ENCODE peak calls at places on chromosome 6, in six cellular contexts. One of them, this sample, is unnamed.

GRCh38 chr6:98324406-98324930 is 509.9 kb upstream of the POU3F2 start:
- DNase-seq in HepG2: no peak
- DNase-seq in HCT116: no peak
- DNase-seq in H1: no peak
- DNase-seq in K562: no peak
- DNase-seq in GM12878: no peak
- DNase-seq in this sample: no peak

GRCh38 chr6:105178110-105178509 is 1.7 kb downstream of the POPDC3 start:
- DNase-seq in HepG2: no peak
- DNase-seq in HCT116: no peak
- DNase-seq in H1: no peak
- DNase-seq in K562: no peak
- DNase-seq in GM12878: no peak
- DNase-seq in this sample: no peak

GRCh38 chr6:83138118-83138722 is 54.8 kb downstream of the PGM3 start:
- DNase-seq in HepG2: no peak
- DNase-seq in HCT116: no peak
- DNase-seq in H1: no peak
- DNase-seq in K562: no peak
- DNase-seq in GM12878: no peak
- DNase-seq in this sample: no peak

GRCh38 chr6:30150671-30151395 is 10.2 kb downstream of the TRIM10 start:
- DNase-seq in HepG2: no peak
- DNase-seq in HCT116: no peak
- DNase-seq in H1: no peak
- DNase-seq in K562: no peak
- DNase-seq in GM12878: no peak
- DNase-seq in this sample: no peak

GRCh38 chr6:70982747-70983146 is 25.9 kb upstream of the B3GAT2 start:
- DNase-seq in HepG2: no peak
- DNase-seq in HCT116: no peak
- DNase-seq in H1: no peak
- DNase-seq in K562: no peak
- DNase-seq in GM12878: no peak
- DNase-seq in this sample: no peak

GRCh38 chr6:455835-456234 is 64.3 kb downstream of the IRF4 start:
- DNase-seq in HepG2: no peak
- DNase-seq in HCT116: no peak
- DNase-seq in H1: peak
- DNase-seq in K562: no peak
- DNase-seq in GM12878: no peak
- DNase-seq in this sample: no peak

GRCh38 chr6:53107091-53107490 is 41.5 kb downstream of the GCM1 start:
- DNase-seq in HepG2: no peak
- DNase-seq in HCT116: no peak
- DNase-seq in H1: no peak
- DNase-seq in K562: no peak
- DNase-seq in GM12878: no peak
- DNase-seq in this sample: no peak

GRCh38 chr6:71410164-71410566 is 121.6 kb downstream of the OGFRL1 start:
- DNase-seq in HepG2: no peak
- DNase-seq in HCT116: no peak
- DNase-seq in H1: no peak
- DNase-seq in K562: no peak
- DNase-seq in GM12878: peak
- DNase-seq in this sample: no peak

GRCh38 chr6:39770476-39770875 is 21.7 kb upstream of the DAAM2 start:
- DNase-seq in HepG2: no peak
- DNase-seq in HCT116: no peak
- DNase-seq in H1: no peak
- DNase-seq in K562: no peak
- DNase-seq in GM12878: no peak
- DNase-seq in this sample: no peak

GRCh38 chr6:144415014-144415413 is 129.9 kb downstream of the UTRN start:
- DNase-seq in HepG2: peak
- DNase-seq in HCT116: no peak
- DNase-seq in H1: no peak
- DNase-seq in K562: no peak
- DNase-seq in GM12878: no peak
- DNase-seq in this sample: peak

GRCh38 chr6:63441266-63441956 is 121.6 kb upstream of the LGSN start:
- DNase-seq in HepG2: no peak
- DNase-seq in HCT116: no peak
- DNase-seq in H1: peak
- DNase-seq in K562: peak
- DNase-seq in GM12878: no peak
- DNase-seq in this sample: no peak

GRCh38 chr6:115001726-115002436 is 659.1 kb upstream of the HS3ST5 start:
- DNase-seq in HepG2: peak
- DNase-seq in HCT116: no peak
- DNase-seq in H1: no peak
- DNase-seq in K562: no peak
- DNase-seq in GM12878: no peak
- DNase-seq in this sample: no peak

GRCh38 chr6:166105341-166106075 is 62.1 kb downstream of the TBXT start:
- DNase-seq in HepG2: no peak
- DNase-seq in HCT116: no peak
- DNase-seq in H1: no peak
- DNase-seq in K562: no peak
- DNase-seq in GM12878: no peak
- DNase-seq in this sample: no peak

GRCh38 chr6:142702501-142703460 is 242.2 kb downstream of the HIVEP2 start:
- DNase-seq in HepG2: no peak
- DNase-seq in HCT116: no peak
- DNase-seq in H1: no peak
- DNase-seq in K562: peak
- DNase-seq in GM12878: no peak
- DNase-seq in this sample: peak

GRCh38 chr6:143948208-143948607 is 59.9 kb downstream of the PLAGL1 start:
- DNase-seq in HepG2: no peak
- DNase-seq in HCT116: no peak
- DNase-seq in H1: no peak
- DNase-seq in K562: no peak
- DNase-seq in GM12878: no peak
- DNase-seq in this sample: no peak

GRCh38 chr6:95530176-95530799 is 47.0 kb upstream of the MANEA start:
- DNase-seq in HepG2: no peak
- DNase-seq in HCT116: no peak
- DNase-seq in H1: no peak
- DNase-seq in K562: no peak
- DNase-seq in GM12878: no peak
- DNase-seq in this sample: no peak

GRCh38 chr6:142834853-142835252 is 110.1 kb downstream of the HIVEP2 start:
- DNase-seq in HepG2: no peak
- DNase-seq in HCT116: no peak
- DNase-seq in H1: no peak
- DNase-seq in K562: no peak
- DNase-seq in GM12878: no peak
- DNase-seq in this sample: no peak

GRCh38 chr6:116159782-116160524 is 34.0 kb upstream of the COL10A1 start:
- DNase-seq in HepG2: no peak
- DNase-seq in HCT116: no peak
- DNase-seq in H1: no peak
- DNase-seq in K562: no peak
- DNase-seq in GM12878: no peak
- DNase-seq in this sample: no peak

GRCh38 chr6:116154887-116155286 is 29.0 kb upstream of the COL10A1 start:
- DNase-seq in HepG2: no peak
- DNase-seq in HCT116: no peak
- DNase-seq in H1: no peak
- DNase-seq in K562: no peak
- DNase-seq in GM12878: no peak
- DNase-seq in this sample: no peak

GRCh38 chr6:116156405-116157326 is 30.7 kb upstream of the COL10A1 start:
- DNase-seq in HepG2: no peak
- DNase-seq in HCT116: no peak
- DNase-seq in H1: no peak
- DNase-seq in K562: peak
- DNase-seq in GM12878: no peak
- DNase-seq in this sample: no peak

GRCh38 chr6:116158641-116159040 is 32.7 kb upstream of the COL10A1 start:
- DNase-seq in HepG2: no peak
- DNase-seq in HCT116: no peak
- DNase-seq in H1: no peak
- DNase-seq in K562: no peak
- DNase-seq in GM12878: no peak
- DNase-seq in this sample: no peak

DNA sequence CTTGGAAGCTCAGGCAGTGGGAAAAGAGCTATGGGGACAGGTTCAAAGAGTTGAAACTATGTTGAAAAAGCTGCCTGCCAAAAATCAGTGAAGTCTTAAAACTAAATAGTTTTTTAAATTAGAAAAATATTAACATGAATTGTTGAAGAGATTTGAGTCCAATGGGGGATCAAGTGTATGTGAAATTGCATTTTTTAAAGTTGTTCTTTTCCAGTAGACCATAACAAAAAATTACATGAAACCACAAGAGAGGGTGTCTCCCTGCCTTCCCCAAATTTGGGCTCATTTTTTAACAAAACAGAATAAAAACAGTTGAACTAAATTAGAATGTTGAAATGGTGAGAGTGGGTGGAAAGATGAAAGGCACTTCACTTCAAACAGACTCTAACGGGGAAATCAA is 31.5 kb upstream of the COL10A1 start:
- DNase-seq in HepG2: no peak
- DNase-seq in HCT116: no peak
- DNase-seq in H1: no peak
- DNase-seq in K562: no peak
- DNase-seq in GM12878: no peak
- DNase-seq in this sample: no peak
- TF ChIP-seq POLR2A in HepG2: no peak
- TF ChIP-seq POLR2A in HCT116: no peak
- TF ChIP-seq POLR2A in H1: no peak
- TF ChIP-seq POLR2A in K562: no peak
- TF ChIP-seq POLR2A in GM12878: no peak
- TF ChIP-seq POLR2A in this sample: no peak

DNA sequence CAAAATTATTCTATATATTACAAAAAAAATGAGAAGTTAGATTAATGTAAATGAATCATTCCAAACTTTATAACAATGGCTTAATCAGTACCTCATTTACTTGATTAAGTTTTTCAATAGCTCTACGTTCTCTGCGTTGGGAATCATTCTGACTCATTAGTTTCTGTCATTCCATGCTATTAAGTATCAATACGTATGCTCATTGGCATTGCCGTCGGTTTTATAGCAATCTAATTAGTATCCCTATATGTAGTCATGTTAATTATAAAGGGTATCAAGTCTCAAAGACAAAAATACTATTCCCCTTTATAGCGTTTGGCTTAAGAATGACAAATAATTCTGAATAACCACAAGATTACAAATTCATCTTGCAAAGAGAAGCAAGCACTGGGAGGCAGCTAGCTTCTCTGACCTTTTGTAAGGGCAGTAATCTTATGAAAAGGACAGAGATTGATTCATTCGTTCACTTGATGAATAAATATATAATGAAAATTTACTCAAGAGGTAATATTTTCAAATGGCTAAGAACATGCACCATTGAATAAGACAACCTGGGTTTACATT is 41.8 kb downstream of the OLIG3 start:
- DNase-seq in HepG2: no peak
- DNase-seq in HCT116: no peak
- DNase-seq in H1: no peak
- DNase-seq in K562: no peak
- DNase-seq in GM12878: no peak
- DNase-seq in this sample: no peak
- TF ChIP-seq EZH2 in HepG2: no peak
- TF ChIP-seq EZH2 in HCT116: no peak
- TF ChIP-seq EZH2 in H1: no peak
- TF ChIP-seq EZH2 in K562: no peak
- TF ChIP-seq EZH2 in GM12878: no peak
- TF ChIP-seq EZH2 in this sample: no peak

GRCh38 chr6:138546733-138547185 is 47.5 kb upstream of the NHSL1 start:
- DNase-seq in HepG2: peak
- DNase-seq in HCT116: no peak
- DNase-seq in H1: no peak
- DNase-seq in K562: no peak
- DNase-seq in GM12878: no peak
- DNase-seq in this sample: peak
- TF ChIP-seq POLR2A in HepG2: peak
- TF ChIP-seq POLR2A in HCT116: no peak
- TF ChIP-seq POLR2A in H1: no peak
- TF ChIP-seq POLR2A in K562: no peak
- TF ChIP-seq POLR2A in GM12878: no peak
- TF ChIP-seq POLR2A in this sample: peak

DNA sequence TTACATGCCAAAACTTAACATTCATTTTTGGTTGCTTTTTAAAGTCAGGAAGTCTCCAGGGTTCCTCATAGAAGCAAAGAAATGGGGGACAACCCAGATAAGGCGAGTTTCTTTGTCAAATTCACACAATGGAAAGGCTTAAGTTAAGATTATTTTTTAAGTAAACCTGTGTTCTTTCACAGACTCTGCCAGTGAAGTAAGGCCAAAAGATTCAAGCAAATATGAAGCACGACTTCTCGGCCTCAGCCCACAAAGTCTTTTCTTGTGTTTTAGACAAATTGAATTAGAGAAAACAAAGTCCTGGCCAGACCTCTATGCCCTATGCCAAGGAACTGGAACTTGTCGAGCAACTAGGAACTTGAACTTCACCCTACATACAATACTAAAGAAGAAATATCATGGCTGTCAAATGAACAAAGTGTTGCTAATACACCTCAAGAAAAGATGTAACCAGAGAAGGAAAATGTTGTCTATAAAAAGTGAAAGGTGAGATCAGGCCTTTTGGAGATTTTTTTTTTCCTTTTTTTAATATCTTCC is 540.0 kb upstream of the JARID2 start:
- DNase-seq in HepG2: no peak
- DNase-seq in HCT116: no peak
- DNase-seq in H1: no peak
- DNase-seq in K562: no peak
- DNase-seq in GM12878: no peak
- DNase-seq in this sample: no peak
- TF ChIP-seq EZH2 in HepG2: no peak
- TF ChIP-seq EZH2 in HCT116: no peak
- TF ChIP-seq EZH2 in H1: no peak
- TF ChIP-seq EZH2 in K562: no peak
- TF ChIP-seq EZH2 in GM12878: no peak
- TF ChIP-seq EZH2 in this sample: no peak

GRCh38 chr6:15526129-15526764 is 136.6 kb downstream of the DTNBP1 start:
- DNase-seq in HepG2: peak
- DNase-seq in HCT116: no peak
- DNase-seq in H1: peak
- DNase-seq in K562: no peak
- DNase-seq in GM12878: peak
- DNase-seq in this sample: no peak
- TF ChIP-seq POLR2A in HepG2: no peak
- TF ChIP-seq POLR2A in HCT116: no peak
- TF ChIP-seq POLR2A in H1: peak
- TF ChIP-seq POLR2A in K562: no peak
- TF ChIP-seq POLR2A in GM12878: no peak
- TF ChIP-seq POLR2A in this sample: no peak